ENCODE peak calls at places on chromosomes 4 and X, in ten cellular contexts. X is tibial nerve, Z is IMR-90, T is A549, K is prostate gland, L is adrenal gland, A is HCT116, E is thyroid gland, I is NB4, M is suprapubic skin. F is an unnamed sample.

GRCh38 chr4:100848865-100849264 is 331.0 kb upstream of the EMCN start:
- DNase-seq in Z (no peak), T (peak), K (no peak), E (no peak), M (no peak), X (no peak), L (no peak), A (peak), I (peak), F (no peak)

GRCh38 chr4:148205481-148205880 is 236.7 kb downstream of the NR3C2 start:
- DNase-seq in Z (no peak), T (no peak), L (no peak), M (no peak), A (no peak), X (no peak), E (no peak), K (no peak), I (no peak), F (no peak)

GRCh38 chr4:68272860-68273259 is 27.4 kb upstream of the TMPRSS11B start:
- DNase-seq in E (no peak), A (no peak), X (no peak), K (no peak), I (no peak), L (no peak), T (no peak), M (no peak), Z (no peak), F (no peak)

GRCh38 chr4:159273126-159273438 is 170.2 kb downstream of the RAPGEF2 start:
- DNase-seq in Z (no peak), L (peak), M (no peak), E (no peak), X (no peak), K (no peak), I (no peak), T (no peak), A (no peak), F (no peak)

GRCh38 chrX:10106801-10107200 is 50.0 kb upstream of the CLCN4 start:
- DNase-seq in T (no peak), E (no peak), K (no peak), X (no peak), L (no peak), A (no peak), M (no peak), Z (no peak), I (no peak), F (no peak)

GRCh38 chr4:173287486-173287885 is 46.7 kb downstream of the HMGB2 start:
- DNase-seq in Z (no peak), M (no peak), A (no peak), T (no peak), X (no peak), E (no peak), L (no peak), I (no peak), K (no peak), F (no peak)

GRCh38 chrX:22950278-22951266 is 49.2 kb upstream of the DDX53 start:
- DNase-seq in X (no peak), Z (peak), M (no peak), T (peak), L (peak), I (peak), K (no peak), A (no peak), E (no peak), F (no peak)

GRCh38 chrX:11180571-11180970 is 69.4 kb downstream of the HCCS start:
- DNase-seq in A (no peak), T (no peak), L (no peak), Z (no peak), E (no peak), X (no peak), I (no peak), K (no peak), M (no peak), F (no peak)

GRCh38 chr4:125323547-125324100 is 8.9 kb downstream of the FAT4 start:
- DNase-seq in T (peak), X (no peak), L (peak), M (no peak), A (no peak), I (no peak), K (no peak), E (peak), Z (peak), F (no peak)

GRCh38 chrX:16999275-16999674 is 52.8 kb downstream of the REPS2 start:
- DNase-seq in L (no peak), K (no peak), T (no peak), E (peak), X (no peak), Z (no peak), A (no peak), I (no peak), M (no peak), F (no peak)

GRCh38 chrX:115531818-115532403 is 29.1 kb upstream of the PLS3 start:
- DNase-seq in K (no peak), Z (peak), I (no peak), X (no peak), T (peak), E (no peak), M (no peak), A (no peak), L (no peak), F (no peak)

DNA sequence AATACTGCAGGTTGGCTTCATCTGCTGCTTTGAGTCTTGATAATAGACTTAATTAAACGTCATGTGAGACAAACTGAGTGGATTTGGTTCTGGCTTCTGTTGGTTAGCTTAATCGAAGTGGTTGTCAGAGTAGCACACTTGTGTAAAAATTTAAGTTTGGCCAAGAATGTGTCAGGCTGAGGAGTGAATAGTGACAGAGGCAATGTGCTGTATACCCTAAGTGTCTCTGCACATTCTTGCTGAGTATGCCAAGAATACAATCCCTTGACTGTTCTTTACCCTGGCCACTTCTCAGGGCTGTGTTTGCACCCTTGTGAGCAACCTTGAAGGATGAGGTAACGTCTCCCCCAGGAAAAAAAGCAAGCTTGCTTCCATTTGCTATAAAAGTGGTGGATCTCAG is 14.9 kb downstream of the RPS3A start:
- DNase-seq in M (no peak), T (no peak), I (no peak), X (no peak), A (no peak), E (no peak), Z (no peak), K (no peak), L (no peak), F (no peak)
- TF ChIP-seq POLR2A in M (no peak), T (no peak), I (no peak), X (no peak), A (no peak), E (no peak), Z (no peak), K (no peak), L (no peak), F (no peak)

DNA sequence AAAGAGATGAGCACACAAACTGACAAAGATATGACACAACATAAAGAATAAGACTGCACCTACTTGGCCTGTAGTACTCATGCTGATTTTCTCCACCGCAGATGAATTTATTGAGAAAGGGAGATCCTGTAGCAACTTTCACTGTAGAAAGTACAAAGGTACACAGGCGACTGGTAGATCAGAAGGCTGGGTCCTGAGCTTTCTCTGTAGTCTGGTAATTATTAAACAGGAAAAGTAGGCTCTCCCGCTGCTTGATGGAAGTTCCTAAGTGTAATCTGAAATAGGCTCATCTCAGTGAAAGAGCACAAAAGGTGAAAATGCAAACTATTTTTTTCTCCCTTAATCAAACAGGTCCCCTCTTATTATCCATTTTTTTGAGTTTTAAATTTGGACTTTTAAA is at the start of gene ADH6:
- DNase-seq in A (no peak), Z (no peak), X (no peak), L (no peak), E (no peak), M (no peak), T (no peak), K (no peak), I (no peak), F (no peak)
- TF ChIP-seq POLR2A in A (no peak), Z (no peak), X (no peak), L (no peak), E (no peak), M (no peak), T (no peak), K (no peak), I (no peak), F (peak)

GRCh38 chrX:65686246-65686645 is 18.8 kb downstream of the MSN start:
- DNase-seq in X (no peak), M (no peak), Z (no peak), K (no peak), I (peak), T (no peak), L (no peak), E (no peak), A (no peak), F (no peak)

GRCh38 chrX:65689377-65689776 is 21.9 kb downstream of the MSN start:
- DNase-seq in L (no peak), M (no peak), X (no peak), I (no peak), A (no peak), T (no peak), K (no peak), E (no peak), Z (no peak), F (no peak)

GRCh38 chrX:65687367-65687766 is 19.9 kb downstream of the MSN start:
- DNase-seq in K (no peak), T (no peak), L (no peak), E (no peak), Z (no peak), M (no peak), I (no peak), A (no peak), X (no peak), F (no peak)

GRCh38 chrX:65688403-65688881 is 21.0 kb downstream of the MSN start:
- DNase-seq in Z (peak), I (peak), L (no peak), E (no peak), X (no peak), M (no peak), A (no peak), T (no peak), K (no peak), F (no peak)

GRCh38 chrX:65690057-65690855 is 22.8 kb downstream of the MSN start:
- DNase-seq in I (peak), X (no peak), Z (peak), L (no peak), A (no peak), K (no peak), T (no peak), E (peak), M (no peak), F (no peak)
- TF ChIP-seq POLR2A in I (no peak), X (no peak), Z (no peak), L (no peak), A (no peak), K (no peak), T (no peak), E (no peak), M (no peak), F (no peak)

GRCh38 chrX:123138473-123138872 is 45.6 kb upstream of the GRIA3 start:
- DNase-seq in T (no peak), Z (no peak), K (no peak), M (no peak), E (no peak), A (no peak), I (no peak), X (no peak), L (no peak), F (no peak)

GRCh38 chrX:123140454-123140853 is 43.6 kb upstream of the GRIA3 start:
- DNase-seq in K (no peak), A (no peak), L (no peak), Z (no peak), E (no peak), M (no peak), X (no peak), T (no peak), I (no peak), F (no peak)

GRCh38 chrX:123140904-123141303 is 43.2 kb upstream of the GRIA3 start:
- DNase-seq in X (no peak), L (no peak), A (no peak), T (no peak), Z (no peak), M (no peak), E (no peak), I (no peak), K (no peak), F (no peak)
- TF ChIP-seq POLR2A in X (no peak), L (no peak), A (no peak), T (no peak), Z (no peak), M (no peak), E (no peak), I (no peak), K (no peak), F (no peak)

DNA sequence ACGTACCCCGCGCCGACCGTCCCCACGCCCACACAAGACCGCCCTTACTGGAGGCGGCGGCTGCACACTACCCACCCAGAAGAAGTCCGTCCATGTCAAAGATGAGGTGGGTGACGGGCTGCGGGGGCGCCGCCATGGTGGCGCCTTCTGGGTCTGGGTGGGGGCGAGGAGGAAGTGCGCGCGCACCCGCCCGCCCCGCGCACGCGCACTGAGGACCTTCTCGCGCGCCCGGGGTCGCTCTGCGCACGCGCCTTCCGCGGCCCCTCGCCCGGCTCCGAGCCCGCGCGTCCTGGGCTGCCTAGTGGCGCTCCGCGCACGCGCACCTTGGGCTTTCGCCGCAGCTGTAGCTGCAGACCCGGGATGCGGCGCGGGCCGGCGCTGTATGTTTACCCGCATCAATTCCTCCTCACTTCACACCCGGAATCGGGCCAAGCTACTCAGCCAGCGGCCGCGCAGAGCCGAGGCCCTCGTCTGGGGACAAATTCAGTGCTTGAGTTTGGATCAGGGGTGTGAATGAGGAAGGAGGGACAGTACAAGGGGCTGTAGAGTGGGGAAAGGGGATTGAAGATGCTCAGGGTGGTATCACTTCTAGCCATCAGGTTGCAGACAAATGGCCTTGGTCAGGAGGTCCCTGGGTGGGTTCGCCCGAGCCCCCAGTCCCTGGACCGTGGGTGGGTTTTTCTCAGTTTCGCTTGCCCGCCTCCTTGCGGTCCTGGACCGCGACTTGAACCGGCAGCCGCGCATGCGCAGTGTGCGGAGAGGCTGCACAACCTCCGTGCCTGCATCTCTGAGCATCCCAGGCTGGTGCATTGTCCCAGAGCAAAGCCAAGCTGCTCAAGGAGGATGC is at the start of gene PUDP:
- DNase-seq in L (peak), T (peak), E (peak), I (peak), Z (peak), M (peak), A (peak), K (peak), X (peak), F (peak)
- TF ChIP-seq POLR2A in L (no peak), T (peak), E (no peak), I (peak), Z (peak), M (no peak), A (no peak), K (peak), X (peak), F (peak)

GRCh38 chrX:48911407-48912182 is at the start of gene SLC35A2:
- DNase-seq in M (peak), X (peak), T (peak), Z (peak), I (peak), E (peak), K (peak), L (peak), A (peak), F (peak)
- TF ChIP-seq POLR2A in M (no peak), X (peak), T (peak), Z (peak), I (peak), E (peak), K (peak), L (no peak), A (peak), F (peak)

GRCh38 chr4:5713861-5714260 is 2.9 kb downstream of the EVC start:
- DNase-seq in Z (no peak), L (no peak), I (no peak), A (no peak), K (no peak), M (no peak), X (no peak), E (no peak), T (no peak), F (no peak)
- TF ChIP-seq POLR2A in Z (no peak), L (no peak), I (no peak), A (no peak), K (no peak), M (no peak), X (no peak), E (no peak), T (no peak), F (no peak)

F was measured in right lobe of liver.